ENCODE peak calls at places on chromosomes 2 and 18, in four cellular contexts. One of them, this sample, is unnamed.

GRCh38 chr2:64404002-64404731 is 49.8 kb upstream of the LGALSL start:
- DNase-seq in activated T-helper 1 cell treated with Interleukin-2 at 50 U/mL for 16 hours: no peak
- DNase-seq in stimulated activated naive B cell treated with anti-CD40 and anti-IgM and Interleukin-4, amounts not matched to agents 10 μg/mL and 1 μg/mL and 100 μg/mL, for 72 hours: no peak
- DNase-seq in foreskin fibroblast: peak; percentile 57
- DNase-seq in this sample: no peak

GRCh38 chr18:55416791-55417190 is 171.2 kb downstream of the TCF4 start:
- DNase-seq in foreskin fibroblast: no peak
- DNase-seq in activated T-helper 1 cell treated with Interleukin-2 at 50 U/mL for 16 hours: no peak
- DNase-seq in stimulated activated naive B cell treated with anti-CD40 and anti-IgM and Interleukin-4, amounts not matched to agents 10 μg/mL and 1 μg/mL and 100 μg/mL, for 72 hours: no peak
- DNase-seq in this sample: no peak

GRCh38 chr2:193537531-193537930 is 1342.8 kb upstream of the TMEFF2 start:
- DNase-seq in activated T-helper 1 cell treated with Interleukin-2 at 50 U/mL for 16 hours: no peak
- DNase-seq in foreskin fibroblast: no peak
- DNase-seq in stimulated activated naive B cell treated with anti-CD40 and anti-IgM and Interleukin-4, amounts not matched to agents 10 μg/mL and 1 μg/mL and 100 μg/mL, for 72 hours: no peak
- DNase-seq in this sample: no peak

GRCh38 chr2:167212054-167212648 is 323.9 kb downstream of the XIRP2 start:
- DNase-seq in activated T-helper 1 cell treated with Interleukin-2 at 50 U/mL for 16 hours: no peak
- DNase-seq in stimulated activated naive B cell treated with anti-CD40 and anti-IgM and Interleukin-4, amounts not matched to agents 10 μg/mL and 1 μg/mL and 100 μg/mL, for 72 hours: no peak
- DNase-seq in foreskin fibroblast: peak; percentile 33
- DNase-seq in this sample: no peak

GRCh38 chr2:98123286-98123685 is 36.3 kb downstream of the VWA3B start:
- DNase-seq in activated T-helper 1 cell treated with Interleukin-2 at 50 U/mL for 16 hours: no peak
- DNase-seq in foreskin fibroblast: no peak
- DNase-seq in stimulated activated naive B cell treated with anti-CD40 and anti-IgM and Interleukin-4, amounts not matched to agents 10 μg/mL and 1 μg/mL and 100 μg/mL, for 72 hours: no peak
- DNase-seq in this sample: no peak

GRCh38 chr2:159362816-159363251 is 76.3 kb upstream of the WDSUB1 start:
- DNase-seq in activated T-helper 1 cell treated with Interleukin-2 at 50 U/mL for 16 hours: no peak
- DNase-seq in foreskin fibroblast: peak; percentile 58
- DNase-seq in stimulated activated naive B cell treated with anti-CD40 and anti-IgM and Interleukin-4, amounts not matched to agents 10 μg/mL and 1 μg/mL and 100 μg/mL, for 72 hours: no peak
- DNase-seq in this sample: no peak

GRCh38 chr18:48674758-48675157 is 135.9 kb downstream of the CTIF start:
- DNase-seq in activated T-helper 1 cell treated with Interleukin-2 at 50 U/mL for 16 hours: no peak
- DNase-seq in stimulated activated naive B cell treated with anti-CD40 and anti-IgM and Interleukin-4, amounts not matched to agents 10 μg/mL and 1 μg/mL and 100 μg/mL, for 72 hours: no peak
- DNase-seq in foreskin fibroblast: no peak
- DNase-seq in this sample: no peak

GRCh38 chr2:152336854-152337510 is 2.0 kb downstream of the FMNL2 start:
- DNase-seq in stimulated activated naive B cell treated with anti-CD40 and anti-IgM and Interleukin-4, amounts not matched to agents 10 μg/mL and 1 μg/mL and 100 μg/mL, for 72 hours: no peak
- DNase-seq in activated T-helper 1 cell treated with Interleukin-2 at 50 U/mL for 16 hours: no peak
- DNase-seq in foreskin fibroblast: no peak
- DNase-seq in this sample: no peak

GRCh38 chr2:33197198-33197938 is 250.6 kb downstream of the LTBP1 start:
- DNase-seq in foreskin fibroblast: no peak
- DNase-seq in activated T-helper 1 cell treated with Interleukin-2 at 50 U/mL for 16 hours: no peak
- DNase-seq in stimulated activated naive B cell treated with anti-CD40 and anti-IgM and Interleukin-4, amounts not matched to agents 10 μg/mL and 1 μg/mL and 100 μg/mL, for 72 hours: no peak
- DNase-seq in this sample: no peak

GRCh38 chr2:215430528-215431187 is 5.2 kb downstream of the FN1 start:
- DNase-seq in foreskin fibroblast: no peak
- DNase-seq in activated T-helper 1 cell treated with Interleukin-2 at 50 U/mL for 16 hours: no peak
- DNase-seq in stimulated activated naive B cell treated with anti-CD40 and anti-IgM and Interleukin-4, amounts not matched to agents 10 μg/mL and 1 μg/mL and 100 μg/mL, for 72 hours: no peak
- DNase-seq in this sample: no peak

GRCh38 chr2:162344617-162344950 is 652 bp downstream of the GCA start:
- DNase-seq in activated T-helper 1 cell treated with Interleukin-2 at 50 U/mL for 16 hours: no peak
- DNase-seq in stimulated activated naive B cell treated with anti-CD40 and anti-IgM and Interleukin-4, amounts not matched to agents 10 μg/mL and 1 μg/mL and 100 μg/mL, for 72 hours: no peak
- DNase-seq in foreskin fibroblast: no peak
- DNase-seq in this sample: no peak

GRCh38 chr2:236862961-236863728 is 222.5 kb upstream of the COPS8 start:
- DNase-seq in activated T-helper 1 cell treated with Interleukin-2 at 50 U/mL for 16 hours: no peak
- DNase-seq in stimulated activated naive B cell treated with anti-CD40 and anti-IgM and Interleukin-4, amounts not matched to agents 10 μg/mL and 1 μg/mL and 100 μg/mL, for 72 hours: no peak
- DNase-seq in foreskin fibroblast: peak; percentile 95
- DNase-seq in this sample: peak; percentile 91

GRCh38 chr2:202605174-202605573 is 29.6 kb upstream of the FAM117B start:
- DNase-seq in activated T-helper 1 cell treated with Interleukin-2 at 50 U/mL for 16 hours: no peak
- DNase-seq in foreskin fibroblast: no peak
- DNase-seq in stimulated activated naive B cell treated with anti-CD40 and anti-IgM and Interleukin-4, amounts not matched to agents 10 μg/mL and 1 μg/mL and 100 μg/mL, for 72 hours: no peak
- DNase-seq in this sample: no peak

GRCh38 chr2:136049991-136050573 is 64.7 kb upstream of the DARS1 start:
- DNase-seq in stimulated activated naive B cell treated with anti-CD40 and anti-IgM and Interleukin-4, amounts not matched to agents 10 μg/mL and 1 μg/mL and 100 μg/mL, for 72 hours: no peak
- DNase-seq in activated T-helper 1 cell treated with Interleukin-2 at 50 U/mL for 16 hours: no peak
- DNase-seq in foreskin fibroblast: no peak
- DNase-seq in this sample: no peak

GRCh38 chr2:213167559-213167958 is 16.1 kb upstream of the IKZF2 start:
- DNase-seq in activated T-helper 1 cell treated with Interleukin-2 at 50 U/mL for 16 hours: no peak
- DNase-seq in stimulated activated naive B cell treated with anti-CD40 and anti-IgM and Interleukin-4, amounts not matched to agents 10 μg/mL and 1 μg/mL and 100 μg/mL, for 72 hours: no peak
- DNase-seq in foreskin fibroblast: no peak
- DNase-seq in this sample: no peak

GRCh38 chr2:199366406-199366805 is 91.3 kb downstream of the SATB2 start:
- DNase-seq in activated T-helper 1 cell treated with Interleukin-2 at 50 U/mL for 16 hours: no peak
- DNase-seq in foreskin fibroblast: no peak
- DNase-seq in stimulated activated naive B cell treated with anti-CD40 and anti-IgM and Interleukin-4, amounts not matched to agents 10 μg/mL and 1 μg/mL and 100 μg/mL, for 72 hours: no peak
- DNase-seq in this sample: no peak

GRCh38 chr2:2877427-2877826 is 500.2 kb downstream of the EIPR1 start:
- DNase-seq in stimulated activated naive B cell treated with anti-CD40 and anti-IgM and Interleukin-4, amounts not matched to agents 10 μg/mL and 1 μg/mL and 100 μg/mL, for 72 hours: no peak
- DNase-seq in foreskin fibroblast: no peak
- DNase-seq in activated T-helper 1 cell treated with Interleukin-2 at 50 U/mL for 16 hours: no peak
- DNase-seq in this sample: no peak

GRCh38 chr2:152585830-152586484 is 131.3 kb downstream of the PRPF40A start:
- DNase-seq in foreskin fibroblast: peak; percentile 96
- DNase-seq in stimulated activated naive B cell treated with anti-CD40 and anti-IgM and Interleukin-4, amounts not matched to agents 10 μg/mL and 1 μg/mL and 100 μg/mL, for 72 hours: no peak
- DNase-seq in activated T-helper 1 cell treated with Interleukin-2 at 50 U/mL for 16 hours: no peak
- DNase-seq in this sample: peak; percentile 92

GRCh38 chr18:48813833-48814489 is 136.8 kb downstream of the SMAD7 start:
- DNase-seq in activated T-helper 1 cell treated with Interleukin-2 at 50 U/mL for 16 hours: no peak
- DNase-seq in stimulated activated naive B cell treated with anti-CD40 and anti-IgM and Interleukin-4, amounts not matched to agents 10 μg/mL and 1 μg/mL and 100 μg/mL, for 72 hours: no peak
- DNase-seq in foreskin fibroblast: no peak
- DNase-seq in this sample: no peak

GRCh38 chr2:150425121-150425559 is 62.3 kb downstream of the RND3 start:
- DNase-seq in activated T-helper 1 cell treated with Interleukin-2 at 50 U/mL for 16 hours: no peak
- DNase-seq in foreskin fibroblast: no peak
- DNase-seq in stimulated activated naive B cell treated with anti-CD40 and anti-IgM and Interleukin-4, amounts not matched to agents 10 μg/mL and 1 μg/mL and 100 μg/mL, for 72 hours: no peak
- DNase-seq in this sample: no peak

GRCh38 chr2:140775426-140775825 is 1355.4 kb downstream of the LRP1B start:
- DNase-seq in activated T-helper 1 cell treated with Interleukin-2 at 50 U/mL for 16 hours: no peak
- DNase-seq in stimulated activated naive B cell treated with anti-CD40 and anti-IgM and Interleukin-4, amounts not matched to agents 10 μg/mL and 1 μg/mL and 100 μg/mL, for 72 hours: no peak
- DNase-seq in foreskin fibroblast: no peak
- DNase-seq in this sample: no peak

GRCh38 chr2:159126653-159127052 is 158.2 kb downstream of the TANC1 start:
- DNase-seq in stimulated activated naive B cell treated with anti-CD40 and anti-IgM and Interleukin-4, amounts not matched to agents 10 μg/mL and 1 μg/mL and 100 μg/mL, for 72 hours: no peak
- DNase-seq in foreskin fibroblast: peak; percentile 58
- DNase-seq in activated T-helper 1 cell treated with Interleukin-2 at 50 U/mL for 16 hours: no peak
- DNase-seq in this sample: no peak

GRCh38 chr2:113981404-113982134 is 91.7 kb downstream of the ACTR3 start:
- DNase-seq in activated T-helper 1 cell treated with Interleukin-2 at 50 U/mL for 16 hours: no peak
- DNase-seq in foreskin fibroblast: no peak
- DNase-seq in stimulated activated naive B cell treated with anti-CD40 and anti-IgM and Interleukin-4, amounts not matched to agents 10 μg/mL and 1 μg/mL and 100 μg/mL, for 72 hours: no peak
- DNase-seq in this sample: peak; percentile 38

This sample was measured in AG09309.